ENCODE peak calls at places on chromosome 17, in eight cellular contexts. O is activated T-helper 1 cell treated with anti-CD3 and anti-CD28 coated beads, Interleukin-12 subunit alpha, Interleukin-12 subunit beta, Interleukin-2, Interleukin-4 antibody, amounts not matched to agents 30 ng/mL and 10 ng/mL and 1 ng/mL, durations not matched to agents 14 hours and 24 hours and 36 hours; D is kidney tubule cell; P is D721Med; J is endothelial cell; A is cardiac fibroblast; L is adrenal gland; N is left ventricle myocardium superior. Z is an unnamed sample.
A peak's percentile ranks its signal among the peaks of the same experiment; 100 is the strongest.

GRCh38 chr17:42458497-42459255 is at the start of gene ATP6V0A1:
- DNase-seq in O (peak; percentile 89), D (peak; percentile 88), P (peak; percentile 68), J (peak; percentile 96), A (peak; percentile 82), L (peak; percentile 94), N (peak; percentile 97), Z (peak; percentile 97)

GRCh38 chr17:66689192-66689591 is 145.7 kb upstream of the CACNG5 start:
- DNase-seq in O (no peak), D (no peak), P (no peak), J (no peak), A (no peak), L (no peak), N (no peak), Z (no peak)

GRCh38 chr17:74785096-74785980 is 9.2 kb upstream of the NAT9 start:
- DNase-seq in O (no peak), D (peak; percentile 25), P (no peak), J (no peak), A (no peak), L (no peak), N (no peak), Z (no peak)

GRCh38 chr17:77827039-77827438 is 131.5 kb upstream of the TNRC6C start:
- DNase-seq in O (no peak), D (no peak), P (no peak), J (no peak), A (no peak), L (no peak), N (no peak), Z (no peak)

GRCh38 chr17:9185142-9185541 is 163.8 kb downstream of the NTN1 start:
- DNase-seq in O (no peak), D (no peak), P (no peak), J (no peak), A (no peak), L (no peak), N (no peak), Z (no peak)

GRCh38 chr17:58536541-58536940 is 22.1 kb upstream of the MTMR4 start:
- DNase-seq in O (no peak), D (no peak), P (no peak), J (no peak), A (no peak), L (no peak), N (no peak), Z (no peak)

GRCh38 chr17:22217135-22217534 is 524.8 kb downstream of the KCNJ18 start:
- DNase-seq in O (no peak), D (no peak), P (no peak), J (peak; percentile 16), A (no peak), L (no peak), N (no peak), Z (no peak)

GRCh38 chr17:62787358-62787757 is 20.8 kb downstream of the MARCHF10 start:
- DNase-seq in O (no peak), D (no peak), P (no peak), J (no peak), A (peak; percentile 55), L (no peak), N (no peak), Z (no peak)

GRCh38 chr17:57892146-57892819 is 42.4 kb upstream of the MRPS23 start:
- DNase-seq in O (peak; percentile 68), D (peak; percentile 89), P (peak; percentile 85), J (peak; percentile 96), A (peak; percentile 94), L (peak; percentile 87), N (peak; percentile 93), Z (peak; percentile 87)

Z was measured in ovary.